ENCODE peak calls at places on chromosomes 16 and 17, in four cellular contexts. D is OCI-LY7, Z is astrocyte, H is pancreas. J is an unnamed sample. For H3K9me3 and H3K36me3, the result is how much of the 10 kb centered on the place peaks cover.

GRCh38 chr16:57530531-57531252 is 5.7 kb downstream of the CCDC102A start:
- DNase-seq in D (no peak), Z (no peak), H (no peak), J (no peak)

GRCh38 chr16:56684926-56685590 is 2.8 kb downstream of the MT1X start:
- DNase-seq in D (no peak), Z (no peak), H (peak), J (no peak)

GRCh38 chr16:85417156-85417860 is 195.8 kb upstream of the GSE1 start:
- DNase-seq in D (peak), Z (no peak), H (peak), J (no peak)

GRCh38 chr17:42720996-42721583 is 23.8 kb downstream of the EZH1 start:
- DNase-seq in D (peak), Z (peak), H (peak), J (no peak)

GRCh38 chr17:78131172-78132085 is 858 bp downstream of the TMC8 start:
- DNase-seq in D (peak), Z (no peak), H (no peak), J (no peak)

GRCh38 chr16:85381738-85382592 is 231.2 kb upstream of the GSE1 start:
- DNase-seq in D (no peak), Z (peak), H (no peak), J (no peak)

GRCh38 chr17:17913695-17914332 is 58.4 kb downstream of the TOM1L2 start:
- DNase-seq in D (peak), Z (peak), H (peak), J (peak)

GRCh38 chr16:50473375-50473945 is 74.7 kb upstream of the NKD1 start:
- DNase-seq in D (no peak), Z (peak), H (no peak), J (no peak)

GRCh38 chr16:50506543-50506937 is 41.7 kb upstream of the NKD1 start:
- DNase-seq in D (no peak), Z (no peak), H (no peak), J (no peak)

GRCh38 chr16:35142809-35143192 is 1683.4 kb downstream of the TP53TG3F start:
- DNase-seq in D (no peak), Z (no peak), H (no peak), J (no peak)
- H3K9me3 ChIP-seq in D (under half), Z (under half), H (under half), J (under half)

GRCh38 chr16:30747799-30748633 is at the start of gene PHKG2:
- DNase-seq in D (peak), Z (peak), H (peak), J (peak)
- H3K4me3 ChIP-seq in D (peak), Z (peak), H (peak), J (peak)

GRCh38 chr17:660453-660852 is 54.2 kb downstream of the VPS53 start:
- DNase-seq in D (no peak), Z (no peak), H (no peak), J (no peak)

GRCh38 chr17:655618-656017 is 59.0 kb downstream of the VPS53 start:
- DNase-seq in D (no peak), Z (no peak), H (no peak), J (no peak)

DNA sequence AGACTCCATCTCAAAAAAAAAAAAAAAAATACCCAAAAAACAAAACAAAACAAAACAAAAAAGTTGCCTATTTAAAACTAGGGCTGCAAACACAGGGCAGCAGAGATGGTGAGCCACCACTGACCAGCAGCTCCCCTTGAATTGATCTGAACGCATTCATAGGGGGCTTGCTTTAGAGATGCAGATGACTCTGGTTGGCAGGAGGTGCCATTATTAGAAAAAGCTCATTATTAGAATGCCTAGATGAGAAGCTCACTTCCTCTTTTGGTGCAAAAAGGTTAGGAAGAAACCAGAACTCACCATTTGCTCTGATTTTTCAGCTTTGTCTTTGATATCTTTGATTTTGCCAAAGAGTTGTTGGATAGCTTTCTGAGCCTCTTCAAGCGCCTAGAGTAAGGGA is 53.1 kb downstream of the VPS53 start:
- DNase-seq in D (peak), Z (no peak), H (no peak), J (no peak)
- H3K36me3 ChIP-seq in D (under half), Z (under half), H (under half), J (under half)

DNA sequence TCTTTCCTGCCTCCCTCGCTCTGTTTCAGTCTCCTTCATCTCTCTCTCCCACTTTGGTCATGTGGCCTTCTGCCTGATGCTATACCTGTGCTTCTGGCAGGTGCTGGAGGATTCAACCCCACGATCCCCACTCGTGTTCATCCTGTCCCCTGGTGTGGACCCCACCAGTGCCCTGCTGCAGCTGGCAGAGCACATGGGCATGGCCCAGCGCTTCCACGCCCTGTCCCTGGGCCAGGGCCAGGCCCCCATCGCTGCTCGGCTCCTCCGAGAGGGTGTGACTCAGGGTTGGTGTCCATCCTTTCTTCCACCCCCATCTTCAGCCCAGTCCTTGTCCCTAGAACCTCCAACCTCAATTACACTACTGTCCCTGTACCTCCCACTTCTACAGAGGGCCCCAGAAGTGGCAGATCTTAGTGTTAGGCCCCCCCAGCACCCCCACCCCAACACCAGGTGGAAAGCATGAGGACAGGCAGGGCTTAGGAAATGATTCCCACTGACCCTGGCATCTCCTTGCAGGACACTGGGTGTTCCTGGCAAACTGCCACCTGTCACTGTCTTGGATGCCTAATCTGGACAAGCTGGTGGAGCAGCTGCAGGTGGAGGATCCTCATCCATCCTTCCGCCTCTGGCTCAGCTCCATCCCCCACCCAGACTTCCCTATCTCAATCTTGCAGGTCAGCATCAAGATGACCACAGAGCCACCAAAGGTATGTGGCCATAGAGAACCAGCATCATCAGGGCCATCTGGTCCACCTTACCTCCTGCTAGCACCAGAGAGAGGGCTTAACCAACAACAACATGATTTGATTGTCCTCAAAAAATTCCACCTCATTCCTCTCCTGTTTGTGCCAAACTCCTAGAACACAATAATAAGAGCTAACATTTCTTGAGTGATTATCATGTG is 9.7 kb upstream of the KDM6B start:
- DNase-seq in D (no peak), Z (no peak), H (no peak), J (no peak)
- H3K9me3 ChIP-seq in D (under half), Z (under half), H (under half), J (under half)

GRCh38 chr16:9682320-9682719 is 499.9 kb downstream of the GRIN2A start:
- DNase-seq in D (no peak), Z (no peak), H (no peak), J (no peak)

GRCh38 chr16:9680021-9680655 is 502.1 kb downstream of the GRIN2A start:
- DNase-seq in D (no peak), Z (no peak), H (no peak), J (no peak)

GRCh38 chr16:9681556-9681955 is 500.7 kb downstream of the GRIN2A start:
- DNase-seq in D (no peak), Z (no peak), H (no peak), J (no peak)

GRCh38 chr16:9680968-9681367 is 501.3 kb downstream of the GRIN2A start:
- DNase-seq in D (no peak), Z (no peak), H (no peak), J (no peak)

GRCh38 chr16:9683677-9684076 is 498.6 kb downstream of the GRIN2A start:
- DNase-seq in D (no peak), Z (no peak), H (no peak), J (no peak)
- H3K4me3 ChIP-seq in D (no peak), Z (no peak), H (no peak), J (no peak)